ENCODE peak calls at places on chromosomes 12 and 14, in nine cellular contexts. L is IMR-90, J is ovary, V is osteoblast, G is fibroblast of lung, B is cardiac muscle cell, C is neuronal stem cell, A is aorta, I is left ventricle myocardium inferior. T is an unnamed sample. For H3K9me3, H3K27me3 and H3K36me3, the result is how much of the 10 kb centered on the place peaks cover.

GRCh38 chr12:133083345-133083744 is 2.6 kb downstream of the ZNF140 start:
- DNase-seq in B (no peak), V (no peak), C (no peak), A (no peak), I (no peak), G (no peak), L (no peak), J (no peak), T (no peak)

GRCh38 chr14:27929823-27930347 is 836.7 kb upstream of the FOXG1 start:
- DNase-seq in G (no peak), J (no peak), I (no peak), L (no peak), V (no peak), C (no peak), B (no peak), A (no peak), T (no peak)

GRCh38 chr12:41288188-41288811 is 100.2 kb downstream of the PDZRN4 start:
- DNase-seq in V (no peak), C (no peak), I (no peak), G (no peak), L (no peak), A (no peak), J (no peak), B (no peak), T (no peak)

GRCh38 chr14:22124071-22124613 is 450.5 kb upstream of the OR4E1 start:
- DNase-seq in C (no peak), L (no peak), J (no peak), A (no peak), B (no peak), V (no peak), G (no peak), I (no peak), T (no peak)

GRCh38 chr14:38867561-38868150 is 235.4 kb downstream of the SEC23A start:
- DNase-seq in V (peak), B (peak), A (peak), L (peak), G (peak), I (peak), J (peak), C (peak), T (peak)

GRCh38 chr12:68175566-68176033 is 16.1 kb upstream of the IFNG start:
- DNase-seq in C (no peak), L (no peak), I (no peak), B (no peak), G (no peak), A (no peak), V (no peak), J (no peak), T (no peak)

GRCh38 chr14:71365305-71365865 is 458.1 kb downstream of the PCNX1 start:
- DNase-seq in C (no peak), V (no peak), G (peak), B (no peak), A (no peak), I (no peak), J (no peak), L (peak), T (no peak)

GRCh38 chr14:64421166-64421565 is 33.0 kb downstream of the MTHFD1 start:
- DNase-seq in L (peak), V (peak), A (no peak), G (peak), B (peak), I (no peak), J (no peak), C (no peak), T (peak)

GRCh38 chr12:30002677-30003076 is 218.9 kb upstream of the TMTC1 start:
- DNase-seq in I (no peak), V (no peak), G (no peak), C (no peak), L (no peak), B (no peak), J (no peak), A (no peak), T (no peak)

GRCh38 chr12:43921666-43922337 is 85.9 kb downstream of the TMEM117 start:
- DNase-seq in J (no peak), V (no peak), I (no peak), C (no peak), L (peak), G (peak), A (no peak), B (no peak), T (no peak)

GRCh38 chr12:6352198-6353173 is 10.6 kb upstream of the TNFRSF1A start:
- DNase-seq in L (no peak), B (no peak), I (no peak), A (no peak), G (no peak), C (no peak), J (no peak), V (peak), T (no peak)

GRCh38 chr12:94706250-94706661 is 55.9 kb upstream of the TMCC3 start:
- DNase-seq in A (no peak), V (no peak), I (no peak), G (no peak), L (no peak), J (no peak), C (no peak), B (no peak), T (no peak)

GRCh38 chr12:48782457-48783395 is 6.2 kb downstream of the ADCY6 start:
- DNase-seq in I (no peak), B (no peak), A (no peak), C (no peak), J (no peak), L (no peak), V (no peak), G (no peak), T (peak)

GRCh38 chr14:103014466-103015319 is 42.7 kb downstream of the CDC42BPB start:
- DNase-seq in A (no peak), J (no peak), I (no peak), G (peak), L (peak), B (peak), V (peak), C (peak), T (no peak)

GRCh38 chr14:22545842-22546721 is 42.9 kb downstream of the DAD1 start:
- DNase-seq in B (peak), J (no peak), C (no peak), I (no peak), V (peak), G (peak), L (peak), A (no peak), T (no peak)

GRCh38 chr12:29726321-29726692 is 57.4 kb downstream of the TMTC1 start:
- DNase-seq in G (peak), B (peak), V (no peak), C (no peak), L (peak), I (no peak), J (no peak), A (no peak), T (no peak)

GRCh38 chr12:127363392-127363791 is 903.6 kb upstream of the TMEM132C start:
- DNase-seq in V (no peak), G (no peak), C (peak), I (no peak), A (no peak), J (no peak), L (no peak), B (no peak), T (no peak)

GRCh38 chr12:3129301-3130052 is 52.3 kb downstream of the TSPAN9 start:
- DNase-seq in I (no peak), B (peak), C (no peak), G (peak), V (peak), A (no peak), J (no peak), L (peak), T (no peak)

GRCh38 chr12:4168041-4168440 is 105.5 kb upstream of the CCND2 start:
- DNase-seq in I (no peak), B (no peak), C (no peak), A (no peak), L (no peak), V (no peak), J (no peak), G (no peak), T (no peak)
- H3K9me3 ChIP-seq in I (under half), B (under half), C (under half), A (under half), L (under half), V (under half), J (under half), G (under half), T (under half)

DNA sequence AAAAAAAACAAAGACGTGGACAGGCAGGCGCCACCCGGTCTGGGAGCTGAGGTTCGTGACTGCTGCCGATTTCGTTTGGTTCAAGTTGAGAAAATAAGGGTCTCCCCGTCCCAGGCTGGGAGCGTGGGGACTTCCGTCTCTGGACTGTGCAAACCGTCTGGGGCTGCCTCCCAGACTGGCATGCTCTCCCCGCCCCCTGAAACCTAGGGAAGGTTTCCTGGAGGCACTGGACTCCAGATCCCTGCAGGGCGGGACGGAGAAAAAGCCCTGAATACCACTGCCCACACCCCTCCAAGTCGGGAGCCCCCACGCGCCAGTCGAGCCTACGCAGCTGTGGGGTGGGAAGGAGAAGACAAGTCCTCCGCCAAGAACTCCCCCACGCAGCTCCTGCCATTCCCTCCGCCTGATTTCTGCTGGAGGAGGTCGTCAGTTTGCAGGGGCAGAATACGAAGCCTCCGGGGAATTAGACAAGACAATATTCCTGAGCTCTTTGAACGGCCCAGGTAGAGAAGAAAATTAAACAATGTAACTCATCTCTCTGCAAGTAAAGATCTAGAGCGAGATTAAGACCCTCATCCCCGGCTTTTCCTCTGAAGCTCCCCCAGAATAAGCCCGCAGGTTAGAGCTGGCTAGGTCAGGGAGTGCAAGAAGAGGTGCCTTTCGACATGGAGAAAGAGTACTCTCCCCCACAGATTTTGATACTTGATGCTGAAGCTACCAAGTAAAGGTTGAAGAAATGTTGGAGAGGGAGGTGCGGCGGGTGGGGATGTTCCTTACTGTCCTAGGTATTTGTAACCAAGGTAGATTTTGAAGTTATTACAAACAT is 10.4 kb upstream of the HOXC13 start:
- DNase-seq in L (no peak), B (no peak), I (no peak), V (no peak), C (no peak), J (no peak), G (no peak), A (no peak), T (peak)
- H3K27me3 ChIP-seq in L (half or more), B (half or more), I (half or more), V (half or more), C (half or more), J (under half), G (half or more), A (under half), T (under half)

GRCh38 chr12:57158665-57159064 is 11.2 kb upstream of the LRP1-AS start:
- DNase-seq in I (no peak), G (no peak), C (no peak), J (no peak), V (peak), L (no peak), B (no peak), A (no peak), T (no peak)
- H3K36me3 ChIP-seq in I (half or more), G (half or more), C (half or more), J (under half), V (half or more), L (half or more), B (under half), A (under half), T (under half)

DNA sequence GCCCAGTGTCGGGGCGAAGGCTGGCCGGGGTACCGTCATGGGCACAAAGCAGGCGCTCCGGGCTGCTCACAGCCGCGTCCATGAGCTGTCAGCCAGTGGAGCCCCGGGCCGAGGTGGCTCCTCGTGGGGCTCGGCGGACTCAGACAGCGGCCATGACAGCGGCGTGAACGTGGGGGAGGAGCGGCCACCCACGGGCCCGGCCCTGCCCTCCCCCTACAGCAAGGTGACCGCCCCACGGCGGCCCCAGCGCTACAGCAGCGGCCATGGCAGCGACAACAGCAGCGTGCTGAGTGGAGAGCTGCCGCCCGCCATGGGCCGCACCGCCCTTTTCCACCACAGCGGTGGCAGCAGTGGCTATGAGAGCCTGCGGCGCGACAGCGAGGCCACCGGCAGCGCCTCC is 39.0 kb downstream of the KIF26A start:
- DNase-seq in V (no peak), I (no peak), L (no peak), C (no peak), A (no peak), G (no peak), B (no peak), J (no peak), T (no peak)
- H3K9me3 ChIP-seq in V (under half), I (under half), L (under half), C (under half), A (under half), G (under half), B (under half), J (under half), T (under half)

GRCh38 chr12:54018608-54018984 is 9.6 kb upstream of the HOXC6 start:
- DNase-seq in G (no peak), A (no peak), C (no peak), I (no peak), J (peak), L (no peak), B (no peak), V (no peak), T (peak)
- H3K27me3 ChIP-seq in G (under half), A (under half), C (half or more), I (half or more), J (under half), L (half or more), B (half or more), V (under half), T (under half)

GRCh38 chr12:124326899-124327298 is 32.0 kb downstream of the RFLNA start:
- DNase-seq in L (no peak), J (no peak), V (no peak), G (no peak), B (no peak), C (no peak), A (no peak), I (no peak), T (no peak)

GRCh38 chr12:124328116-124328515 is 33.2 kb downstream of the RFLNA start:
- DNase-seq in I (peak), J (no peak), B (no peak), A (no peak), L (no peak), C (no peak), G (no peak), V (no peak), T (no peak)

GRCh38 chr12:124324803-124325705 is 30.2 kb downstream of the RFLNA start:
- DNase-seq in I (no peak), J (no peak), B (no peak), V (no peak), C (no peak), L (no peak), A (no peak), G (no peak), T (no peak)

GRCh38 chr12:124326104-124326503 is 31.2 kb downstream of the RFLNA start:
- DNase-seq in J (no peak), A (no peak), C (no peak), G (no peak), I (no peak), B (no peak), L (no peak), V (no peak), T (no peak)

DNA sequence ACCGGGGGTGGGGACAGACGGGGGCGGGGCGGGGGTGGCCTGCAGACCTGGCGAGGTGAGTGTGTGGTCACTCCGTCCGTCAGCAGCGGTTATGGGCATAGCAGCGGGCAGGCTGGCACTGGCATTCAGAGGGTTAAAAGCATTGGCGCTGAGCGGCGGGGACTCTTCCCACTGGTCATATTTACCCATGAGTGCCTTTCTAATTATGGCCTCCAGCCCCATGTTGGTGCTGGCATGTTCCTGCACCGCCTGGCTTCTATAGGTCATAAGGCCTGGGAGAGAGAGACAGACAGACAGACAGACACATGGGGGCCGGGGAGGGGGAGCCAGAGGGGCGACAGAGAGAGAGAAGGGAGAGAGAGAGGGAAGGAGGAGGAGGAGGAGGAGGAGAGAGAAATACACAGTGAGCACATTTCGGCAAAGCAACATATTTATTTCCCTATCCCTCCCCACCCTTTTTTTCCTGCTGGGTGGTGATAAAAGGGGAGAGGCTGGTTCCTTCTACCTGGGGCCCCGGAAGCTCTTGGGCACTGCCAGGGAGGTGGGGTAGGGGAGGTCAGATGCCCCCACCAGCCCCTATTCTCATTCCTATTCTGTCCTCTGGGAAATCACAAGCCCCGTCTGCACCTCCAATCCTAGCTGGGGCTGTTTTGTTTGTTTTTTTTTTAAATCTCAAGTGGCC is 32.6 kb downstream of the RFLNA start:
- DNase-seq in I (peak), V (no peak), G (no peak), B (no peak), C (no peak), J (no peak), A (no peak), L (no peak), T (no peak)
- H3K36me3 ChIP-seq in I (half or more), V (half or more), G (under half), B (under half), C (half or more), J (under half), A (under half), L (half or more), T (under half)

DNA sequence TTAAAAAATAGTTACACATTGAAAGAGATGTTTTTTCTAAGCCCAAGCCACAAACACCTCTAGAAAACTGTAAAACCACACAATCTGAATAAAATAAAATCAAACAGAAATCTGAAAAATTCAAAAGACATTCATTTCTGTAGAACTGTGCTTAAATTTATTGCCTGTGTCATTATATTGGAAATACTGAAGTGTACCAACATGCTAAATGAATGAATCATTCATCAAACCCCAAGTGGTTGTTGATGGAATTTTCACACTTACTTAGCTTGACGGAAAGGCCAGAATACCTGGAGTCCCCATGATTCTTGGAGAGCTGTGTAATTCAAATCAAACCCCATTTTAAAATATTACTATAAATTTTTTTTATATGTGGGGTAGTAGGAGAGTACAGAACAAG is 2.7 kb downstream of the KITLG start:
- DNase-seq in C (no peak), A (no peak), G (peak), J (no peak), V (no peak), L (no peak), I (no peak), B (no peak), T (no peak)
- H3K9me3 ChIP-seq in C (under half), A (under half), G (under half), J (under half), V (under half), L (under half), I (under half), B (under half), T (under half)

GRCh38 chr12:53951577-53952334 is 2.9 kb upstream of the HOXC12 start:
- DNase-seq in L (no peak), J (no peak), B (no peak), I (no peak), V (peak), G (no peak), C (no peak), A (no peak), T (no peak)
- H3K27me3 ChIP-seq in L (half or more), J (under half), B (half or more), I (half or more), V (half or more), G (half or more), C (half or more), A (under half), T (under half)

GRCh38 chr12:125343649-125344048 is 278.4 kb downstream of the AACS start:
- DNase-seq in I (no peak), A (no peak), V (no peak), B (no peak), J (no peak), L (no peak), G (no peak), C (no peak), T (no peak)

GRCh38 chr12:125351788-125352187 is 286.6 kb downstream of the AACS start:
- DNase-seq in V (no peak), A (no peak), C (no peak), I (no peak), L (no peak), J (no peak), G (no peak), B (no peak), T (no peak)

GRCh38 chr12:125340791-125341190 is 275.6 kb downstream of the AACS start:
- DNase-seq in I (peak), B (peak), C (no peak), J (no peak), A (no peak), L (peak), G (peak), V (peak), T (no peak)

GRCh38 chr12:125341422-125341821 is 276.2 kb downstream of the AACS start:
- DNase-seq in I (no peak), L (no peak), J (no peak), G (no peak), C (no peak), A (no peak), V (no peak), B (no peak), T (no peak)

DNA sequence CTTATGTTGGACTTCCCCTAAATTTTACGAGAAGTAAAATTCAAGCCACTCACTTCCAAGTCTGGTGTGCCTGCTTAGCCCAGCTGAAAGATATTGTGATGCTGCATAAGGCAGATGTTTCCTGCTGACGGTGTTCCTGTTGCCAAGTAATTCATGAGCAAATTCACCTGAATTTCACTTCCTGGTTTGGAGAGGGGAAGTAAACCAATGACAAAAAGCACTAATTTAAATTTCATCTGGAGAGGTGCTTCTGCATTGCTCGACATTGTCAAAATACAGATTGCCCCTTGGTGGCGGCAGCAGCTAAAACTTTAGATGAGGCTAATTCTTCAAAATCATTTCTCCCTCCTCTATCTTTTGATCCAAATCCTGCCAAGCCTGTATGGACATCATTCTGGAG is 281.1 kb downstream of the AACS start:
- DNase-seq in L (no peak), J (no peak), A (no peak), I (no peak), C (no peak), B (no peak), V (no peak), G (no peak), T (no peak)
- H3K36me3 ChIP-seq in L (under half), J (under half), A (under half), I (under half), C (under half), B (under half), V (under half), G (under half), T (under half)

GRCh38 chr14:68530443-68530842 is 262.4 kb downstream of the ZFP36L1 start:
- DNase-seq in V (no peak), B (no peak), G (no peak), L (no peak), A (no peak), J (no peak), C (no peak), I (no peak), T (no peak)
- H3K9me3 ChIP-seq in V (under half), B (under half), G (under half), L (under half), A (under half), J (under half), C (under half), I (under half), T (under half)

T was measured in psoas muscle.